ENCODE peak calls at places on chromosomes 5 and 9, in eight cellular contexts. M is ovary, I is heart right ventricle, V is psoas muscle, H is BE2C, J is lung, L is tibial artery, F is colonic mucosa. D is an unnamed sample.

GRCh38 chr5:138240690-138241385 is 27.7 kb upstream of the CDC23 start:
- DNase-seq in M (no peak), I (no peak), V (no peak), H (no peak), J (no peak), L (no peak), F (no peak), D (no peak)

GRCh38 chr9:127779136-127779981 is 893 bp upstream of the SH2D3C start:
- DNase-seq in M (no peak), I (no peak), V (no peak), H (no peak), J (no peak), L (no peak), F (no peak), D (no peak)

GRCh38 chr5:136018814-136019777 is 9.7 kb upstream of the TGFBI start:
- DNase-seq in M (peak; percentile 47), I (no peak), V (peak; percentile 29), H (peak; percentile 82), J (no peak), L (peak; percentile 78), F (peak; percentile 48), D (no peak)

GRCh38 chr5:172411423-172412111 is 42.8 kb downstream of the SH3PXD2B start:
- DNase-seq in M (no peak), I (no peak), V (no peak), H (no peak), J (no peak), L (no peak), F (no peak), D (no peak)

GRCh38 chr9:122815544-122815943 is 12.8 kb downstream of the PDCL start:
- DNase-seq in M (no peak), I (no peak), V (no peak), H (no peak), J (no peak), L (no peak), F (no peak), D (no peak)

GRCh38 chr5:106875591-106876297 is 795.0 kb downstream of the EFNA5 start:
- DNase-seq in M (no peak), I (no peak), V (no peak), H (peak; percentile 72), J (peak; percentile 32), L (no peak), F (no peak), D (no peak)

GRCh38 chr5:59335544-59335943 is 558.0 kb downstream of the PDE4D start:
- DNase-seq in M (no peak), I (no peak), V (no peak), H (no peak), J (no peak), L (no peak), F (no peak), D (no peak)

GRCh38 chr9:89619019-89619418 is 14.2 kb downstream of the GADD45G start:
- DNase-seq in M (no peak), I (no peak), V (no peak), H (no peak), J (no peak), L (no peak), F (no peak), D (no peak)

GRCh38 chr5:169583101-169583423 is 511 bp upstream of the SPDL1 start:
- DNase-seq in M (no peak), I (no peak), V (no peak), H (no peak), J (no peak), L (no peak), F (no peak), D (no peak)

GRCh38 chr5:169580964-169581363 is 2.6 kb upstream of the SPDL1 start:
- DNase-seq in M (no peak), I (no peak), V (no peak), H (no peak), J (no peak), L (no peak), F (no peak), D (no peak)

GRCh38 chr5:169583424-169584215 is at the start of gene SPDL1:
- DNase-seq in M (peak; percentile 92), I (peak; percentile 95), V (peak; percentile 92), H (peak; percentile 96), J (peak; percentile 95), L (peak; percentile 93), F (peak; percentile 97), D (peak; percentile 95)

GRCh38 chr5:169581580-169582227 is 1.9 kb upstream of the SPDL1 start:
- DNase-seq in M (peak; percentile 13), I (no peak), V (peak; percentile 12), H (peak; percentile 74), J (peak; percentile 54), L (peak; percentile 58), F (peak; percentile 78), D (peak; percentile 55)

GRCh38 chr5:169584998-169585451 is 1.5 kb downstream of the SPDL1 start:
- DNase-seq in M (no peak), I (no peak), V (no peak), H (no peak), J (no peak), L (no peak), F (no peak), D (no peak)
- H3K4me3 ChIP-seq in M (no peak overlapping the region), I (no peak overlapping the region), V (peak overlapping the region; percentile 86), H (peak overlapping the region; percentile 84), J (no peak overlapping the region), L (no peak overlapping the region), F (no peak overlapping the region), D (peak overlapping the region; percentile 85)

GRCh38 chr5:96432245-96433065 is 593 bp downstream of the PCSK1 start:
- DNase-seq in M (no peak), I (no peak), V (no peak), H (peak; percentile 71), J (no peak), L (no peak), F (no peak), D (no peak)

GRCh38 chr5:96427823-96428222 is 5.2 kb downstream of the PCSK1 start:
- DNase-seq in M (no peak), I (no peak), V (no peak), H (no peak), J (no peak), L (no peak), F (no peak), D (no peak)

GRCh38 chr5:96434201-96434645 is 1.2 kb upstream of the PCSK1 start:
- DNase-seq in M (peak; percentile 27), I (peak; percentile 59), V (peak; percentile 49), H (peak; percentile 68), J (peak; percentile 37), L (peak; percentile 55), F (peak; percentile 61), D (peak; percentile 63)

GRCh38 chr5:96433066-96433447 is at the start of gene PCSK1:
- DNase-seq in M (no peak), I (no peak), V (no peak), H (peak; percentile 56), J (no peak), L (no peak), F (no peak), D (no peak)

DNA sequence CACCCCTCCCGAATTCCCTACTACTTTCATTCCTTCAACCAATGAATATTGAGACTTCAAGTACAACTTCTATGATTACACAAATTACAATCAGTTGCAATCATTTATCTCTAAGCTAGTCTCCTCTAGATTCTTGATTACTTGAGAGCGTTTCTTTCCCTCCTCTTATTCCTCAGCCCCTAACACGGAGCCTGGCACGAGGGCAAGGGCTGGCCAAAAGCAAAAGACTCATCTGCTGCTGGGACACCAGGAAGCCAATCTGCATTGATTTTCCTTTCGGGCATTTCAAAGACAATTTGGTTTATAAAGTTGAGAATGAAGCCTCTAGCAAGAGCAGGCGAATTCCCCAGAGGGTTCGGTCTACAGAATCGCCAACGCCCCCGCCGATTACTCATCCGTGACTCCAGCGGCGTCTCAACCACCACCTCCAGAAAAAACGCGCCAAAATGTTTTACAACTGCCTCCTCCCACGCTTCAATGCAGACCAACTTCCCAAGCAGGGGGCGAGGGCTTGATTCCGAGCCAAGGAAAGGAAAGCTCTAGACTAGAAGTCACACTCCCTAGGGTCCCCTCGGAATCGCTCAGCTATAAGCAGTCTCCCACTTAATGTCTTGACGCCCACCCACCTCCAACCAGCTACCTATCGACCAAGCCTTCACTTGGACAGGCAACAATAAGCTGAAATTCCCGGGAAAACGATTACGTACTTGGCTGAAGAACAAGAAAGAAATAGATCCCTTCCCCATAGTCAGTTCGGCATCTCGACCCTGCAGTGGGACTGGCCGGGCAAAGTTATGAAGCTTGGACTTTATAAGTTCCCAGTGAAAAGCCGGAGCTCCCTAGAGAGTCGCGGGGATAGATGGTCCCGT is 1.4 kb downstream of the PCSK1 start:
- DNase-seq in M (no peak), I (no peak), V (peak; percentile 34), H (peak; percentile 40), J (no peak), L (peak; percentile 21), F (no peak), D (no peak)
- H3K4me3 ChIP-seq in M (no peak overlapping the region), I (peak overlapping the region; percentile 10), V (peak overlapping the region; percentile 36), H (peak overlapping the region; percentile 67), J (no peak overlapping the region), L (peak overlapping the region; percentile 6), F (no peak overlapping the region), D (peak overlapping the region; percentile 41)

GRCh38 chr5:110686264-110686663 is 40.2 kb downstream of the TMEM232 start:
- DNase-seq in M (no peak), I (no peak), V (no peak), H (no peak), J (no peak), L (no peak), F (no peak), D (no peak)

GRCh38 chr5:110681953-110682352 is 44.5 kb downstream of the TMEM232 start:
- DNase-seq in M (no peak), I (no peak), V (no peak), H (no peak), J (no peak), L (no peak), F (no peak), D (no peak)

GRCh38 chr5:110687485-110687884 is 39.0 kb downstream of the TMEM232 start:
- DNase-seq in M (no peak), I (no peak), V (no peak), H (no peak), J (no peak), L (no peak), F (no peak), D (no peak)
- H3K4me3 ChIP-seq in M (no peak overlapping the region), I (no peak overlapping the region), V (no peak overlapping the region), H (no peak overlapping the region), J (no peak overlapping the region), L (no peak overlapping the region), F (no peak overlapping the region), D (no peak overlapping the region)

GRCh38 chr9:133585481-133586367 is 23.5 kb downstream of the FAM163B start:
- DNase-seq in M (no peak), I (no peak), V (no peak), H (peak; percentile 96), J (no peak), L (no peak), F (no peak), D (no peak)

GRCh38 chr9:133589454-133590227 is 19.5 kb downstream of the FAM163B start:
- DNase-seq in M (no peak), I (no peak), V (no peak), H (no peak), J (no peak), L (no peak), F (no peak), D (no peak)

GRCh38 chr9:133584559-133585476 is 24.4 kb downstream of the FAM163B start:
- DNase-seq in M (no peak), I (peak; percentile 20), V (no peak), H (peak; percentile 83), J (no peak), L (no peak), F (peak; percentile 58), D (no peak)

GRCh38 chr9:133587466-133587865 is 21.7 kb downstream of the FAM163B start:
- DNase-seq in M (no peak), I (no peak), V (no peak), H (no peak), J (no peak), L (no peak), F (no peak), D (no peak)

DNA sequence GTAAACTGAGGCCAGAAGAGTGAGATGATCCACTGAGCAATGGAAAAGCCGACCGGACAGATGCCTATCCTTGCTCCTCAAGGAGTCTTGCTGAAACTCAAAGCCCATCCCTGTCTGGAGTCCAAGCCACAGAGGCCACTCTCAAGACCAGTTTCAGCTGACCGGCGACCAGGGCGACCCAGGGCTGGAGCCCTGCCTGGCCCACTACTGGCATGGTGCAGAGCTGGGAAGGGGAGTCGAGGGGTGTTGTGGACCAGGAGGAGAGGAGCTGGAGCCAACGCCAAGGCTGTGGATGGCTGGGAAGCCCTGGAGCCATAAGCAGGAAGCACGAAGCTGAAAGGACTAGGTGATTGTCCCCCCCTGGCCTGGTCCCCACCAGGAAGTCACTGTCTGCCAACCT is 22.1 kb downstream of the FAM163B start:
- DNase-seq in M (no peak), I (no peak), V (no peak), H (no peak), J (no peak), L (no peak), F (no peak), D (no peak)
- H3K4me3 ChIP-seq in M (no peak overlapping the region), I (no peak overlapping the region), V (no peak overlapping the region), H (no peak overlapping the region), J (no peak overlapping the region), L (no peak overlapping the region), F (no peak overlapping the region), D (no peak overlapping the region)

D was measured in stomach.